ENCODE peak calls at places on chromosomes 7 and 10, in six cellular contexts. P is cardiac muscle cell, Q is body of pancreas, W is tibial artery, H is sigmoid colon, B is vagina. E is an unnamed sample.

GRCh38 chr10:59881640-59882039 is 24.7 kb downstream of the CCDC6 start:
- DNase-seq in W (no peak), B (no peak), Q (no peak), P (no peak), H (no peak), E (no peak)

GRCh38 chr10:86362566-86363183 is 3.9 kb downstream of the GRID1 start:
- DNase-seq in B (no peak), H (peak; percentile 54), P (no peak), Q (peak; percentile 3), W (peak; percentile 14), E (peak; percentile 23)

GRCh38 chr7:47515305-47515834 is 66.5 kb downstream of the TNS3 start:
- DNase-seq in H (no peak), B (no peak), P (no peak), W (peak; percentile 0), Q (no peak), E (no peak)

GRCh38 chr7:132654150-132654549 is 77.9 kb upstream of the PLXNA4 start:
- DNase-seq in B (no peak), W (no peak), H (no peak), P (no peak), Q (no peak), E (no peak)

GRCh38 chr10:100282907-100283306 is 3.6 kb downstream of the BLOC1S2 start:
- DNase-seq in H (no peak), W (no peak), P (no peak), Q (no peak), B (no peak), E (no peak)

GRCh38 chr10:4515711-4516110 is 310.3 kb upstream of the AKR1E2 start:
- DNase-seq in B (no peak), W (no peak), P (no peak), Q (no peak), H (no peak), E (no peak)

GRCh38 chr10:45071043-45071813 is 70.5 kb downstream of the ZNF22 start:
- DNase-seq in H (no peak), W (no peak), B (no peak), P (no peak), Q (no peak), E (no peak)

GRCh38 chr7:107632466-107632865 is 28.2 kb upstream of the SLC26A4 start:
- DNase-seq in B (no peak), Q (no peak), P (no peak), H (no peak), W (no peak), E (no peak)

GRCh38 chr7:77935652-77936348 is 137.2 kb downstream of the PHTF2 start:
- DNase-seq in Q (no peak), P (no peak), H (no peak), W (no peak), B (no peak), E (no peak)

GRCh38 chr7:4102231-4102841 is 579.8 kb upstream of the FOXK1 start:
- DNase-seq in P (no peak), W (no peak), B (no peak), Q (no peak), H (no peak), E (no peak)

GRCh38 chr10:94115725-94116124 is 122.0 kb downstream of the PLCE1 start:
- DNase-seq in W (no peak), P (no peak), Q (no peak), H (no peak), B (no peak), E (peak; percentile 74)

GRCh38 chr10:102815790-102816549 is 21.2 kb downstream of the CYP17A1 start:
- DNase-seq in P (no peak), B (peak; percentile 94), W (peak; percentile 82), Q (peak; percentile 29), H (peak; percentile 87), E (no peak)

GRCh38 chr10:18822156-18822555 is 162.9 kb downstream of the ARL5B start:
- DNase-seq in W (no peak), B (no peak), H (no peak), P (peak; percentile 78), Q (no peak), E (no peak)

GRCh38 chr7:14000247-14000646 is 10.8 kb upstream of the ETV1 start:
- DNase-seq in W (no peak), H (no peak), Q (no peak), B (no peak), P (no peak), E (no peak)

GRCh38 chr7:20190588-20190987 is 26.6 kb downstream of the MACC1 start:
- DNase-seq in Q (no peak), W (no peak), B (no peak), H (no peak), P (no peak), E (no peak)

GRCh38 chr7:747186-747585 is 20.1 kb upstream of the PRKAR1B start:
- DNase-seq in W (no peak), Q (no peak), P (no peak), H (peak; percentile 48), B (no peak), E (no peak)

GRCh38 chr10:122446668-122447410 is 7.6 kb upstream of the ARMS2 start:
- DNase-seq in B (no peak), H (no peak), Q (no peak), P (no peak), W (no peak), E (no peak)

GRCh38 chr10:81872206-81872605 is 2.8 kb upstream of the NRG3 start:
- DNase-seq in W (no peak), Q (no peak), H (no peak), B (no peak), P (no peak), E (no peak)

GRCh38 chr10:50917486-50917885 is 32.1 kb upstream of the A1CF start:
- DNase-seq in W (no peak), B (no peak), Q (no peak), H (no peak), P (no peak), E (no peak)

GRCh38 chr7:34758111-34758601 is 100.1 kb downstream of the NPSR1 start:
- DNase-seq in B (no peak), W (no peak), H (no peak), Q (no peak), P (no peak), E (no peak)

GRCh38 chr7:28498636-28499035 is 86.3 kb downstream of the CREB5 start:
- DNase-seq in P (no peak), W (no peak), B (no peak), Q (no peak), H (no peak), E (no peak)

DNA sequence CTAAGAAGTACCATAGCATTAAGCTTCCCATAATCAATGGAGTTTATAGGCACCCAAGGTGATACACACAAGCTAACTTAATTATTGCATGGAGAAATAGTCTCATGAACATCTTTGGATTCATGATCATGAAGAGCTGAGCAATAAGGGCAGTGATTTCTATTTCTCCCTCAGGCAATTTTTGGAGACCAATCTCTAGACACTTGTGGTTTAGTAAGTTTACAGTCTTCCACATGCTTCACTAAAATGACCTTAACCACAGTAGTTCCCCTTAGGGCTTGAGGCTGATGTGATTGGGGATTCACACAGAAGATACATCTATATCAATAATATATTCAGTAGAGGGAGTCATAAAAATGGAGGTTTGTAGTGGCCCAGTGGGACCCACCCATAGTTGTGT is 241.2 kb downstream of the CCDC7 start:
- DNase-seq in H (no peak), B (no peak), Q (no peak), W (no peak), P (no peak), E (no peak)
- TF ChIP-seq CTCF in H (no peak), B (no peak), Q (no peak), W (no peak), P (no peak), E (no peak)

DNA sequence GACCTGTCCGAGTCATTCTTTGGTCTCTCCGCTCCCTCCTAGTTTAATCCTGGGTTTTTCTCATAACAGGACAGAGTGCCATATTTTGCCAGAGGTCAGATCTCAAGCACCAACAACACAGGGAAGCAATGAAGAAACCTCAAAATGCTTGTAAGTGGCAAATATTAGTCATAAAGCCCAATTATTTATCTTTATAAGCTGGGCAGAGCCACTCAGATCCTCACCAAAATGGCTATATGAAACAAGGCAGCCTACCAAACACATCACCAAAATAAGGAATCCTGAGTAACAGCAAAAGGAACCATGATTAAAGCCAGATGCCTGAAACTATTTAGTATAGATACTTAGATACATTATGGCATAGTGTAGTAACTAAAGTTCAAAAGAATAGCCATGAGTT is 4.7 kb downstream of the ECD start:
- DNase-seq in Q (no peak), H (no peak), W (no peak), P (no peak), B (no peak), E (no peak)
- H3K4me1 ChIP-seq in Q (peaks cover 29% of the 10 kb centered on the region), H (peaks cover 28% of the 10 kb centered on the region), W (peaks cover 19% of the 10 kb centered on the region), P (no peaks in the 10 kb centered on the region), B (peaks cover 57% of the 10 kb centered on the region), E (peaks cover 10% of the 10 kb centered on the region)

DNA sequence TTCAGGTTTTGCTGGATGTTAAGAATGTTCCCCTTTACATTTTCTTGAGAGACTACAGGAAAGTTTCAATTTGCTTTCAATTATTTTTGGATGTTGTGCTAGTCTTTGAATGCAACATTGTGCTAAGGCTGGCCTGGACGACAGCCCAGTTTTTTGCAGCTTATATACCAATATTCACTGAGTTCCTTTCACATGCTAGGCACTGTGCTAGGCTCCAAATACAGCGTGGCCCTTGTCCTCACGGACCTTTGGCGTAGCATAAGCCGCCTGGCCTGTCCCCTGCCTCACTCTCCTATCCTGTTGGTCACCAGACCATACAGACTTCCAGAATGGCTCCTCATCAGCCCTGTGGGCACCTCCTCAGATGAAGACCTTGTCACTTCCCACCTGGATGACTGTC is 19.5 kb upstream of the HSPA12A start:
- DNase-seq in H (peak; percentile 45), B (no peak), W (no peak), P (no peak), Q (no peak), E (no peak)
- H3K27ac ChIP-seq in H (peak overlapping the region; percentile 31), B (no peak overlapping the region), W (no peak overlapping the region), P (no peak overlapping the region), Q (no peak overlapping the region), E (no peak overlapping the region)

DNA sequence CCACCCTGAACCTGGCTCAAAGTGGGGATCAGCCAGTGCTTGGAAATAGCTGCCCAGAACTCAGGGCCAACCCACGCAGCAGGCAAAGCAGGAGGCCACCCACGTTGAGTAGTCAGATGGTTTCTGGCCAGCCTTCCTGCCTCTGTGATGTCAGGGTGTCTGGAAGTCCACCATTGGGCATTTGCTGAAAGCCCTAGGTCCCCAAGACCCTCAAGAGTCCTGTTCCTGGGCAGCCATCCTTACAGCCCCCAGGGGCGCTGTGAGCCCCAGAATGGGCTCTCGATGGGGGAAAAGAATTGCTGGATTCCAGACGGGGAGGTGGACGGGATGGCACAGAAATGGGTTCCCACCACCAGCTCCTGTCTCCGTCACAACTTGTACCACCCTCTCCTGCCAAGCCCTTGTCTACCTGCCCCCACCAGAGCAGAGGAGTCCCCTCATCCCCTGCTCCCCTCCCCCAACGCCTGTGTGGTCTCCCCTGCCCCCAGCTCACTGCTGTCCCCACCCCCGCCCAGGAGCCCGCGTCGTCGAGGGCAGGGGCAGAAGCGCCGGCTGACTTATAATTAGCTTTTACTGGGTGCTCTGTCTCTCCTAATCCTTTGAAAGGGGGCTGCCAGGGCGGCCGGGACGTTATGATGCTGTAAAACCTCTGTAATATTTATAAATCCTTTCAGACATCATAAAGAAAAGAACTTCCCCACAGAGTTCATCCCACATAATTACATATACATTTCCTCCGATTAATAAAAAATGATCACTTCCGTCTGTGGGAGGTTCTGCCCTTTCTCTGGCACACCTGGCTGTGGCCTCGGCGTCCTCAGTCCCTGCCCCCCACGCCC is 3.8 kb downstream of the MYL10 start:
- DNase-seq in W (no peak), H (no peak), B (no peak), P (peak; percentile 31), Q (no peak), E (no peak)
- TF ChIP-seq CTCF in W (no peak), H (no peak), B (no peak), P (peak; percentile 15), Q (no peak), E (no peak)

E was measured in RWPE2.